ENCODE peak calls at places on chromosome 17, in seven cellular contexts. K is Panc1, U is ascending aorta, M is tibial nerve, J is right atrium auricular region, I is GM23248, N is IMR-90. D is an unnamed sample. For H3K9me3, the result is how much of the 10 kb centered on the place peaks cover.

GRCh38 chr17:16877102-16877501 is 94.8 kb downstream of the TNFRSF13B start:
- DNase-seq in K (no peak), U (no peak), M (no peak), J (no peak), I (peak), N (no peak), D (no peak)

GRCh38 chr17:45147102-45147580 is 1.1 kb upstream of the HEXIM1 start:
- DNase-seq in K (no peak), U (peak), M (peak), J (no peak), I (peak), N (peak), D (no peak)

GRCh38 chr17:72724375-72724774 is 368.1 kb downstream of the SLC39A11 start:
- DNase-seq in K (no peak), U (no peak), M (no peak), J (no peak), I (peak), N (peak), D (no peak)

GRCh38 chr17:64535357-64535756 is 28.6 kb downstream of the CEP95 start:
- DNase-seq in K (no peak), U (no peak), M (no peak), J (no peak), I (no peak), N (no peak), D (no peak)

GRCh38 chr17:57900991-57901743 is 51.3 kb upstream of the MRPS23 start:
- DNase-seq in K (no peak), U (no peak), M (no peak), J (no peak), I (no peak), N (no peak), D (no peak)

GRCh38 chr17:50618300-50618699 is 16.4 kb upstream of the ABCC3 start:
- DNase-seq in K (no peak), U (no peak), M (no peak), J (no peak), I (peak), N (peak), D (no peak)

GRCh38 chr17:30389755-30390300 is 11.1 kb downstream of the CPD start:
- DNase-seq in K (no peak), U (no peak), M (no peak), J (no peak), I (peak), N (no peak), D (no peak)

GRCh38 chr17:57892820-57893595 is 43.2 kb upstream of the MRPS23 start:
- DNase-seq in K (no peak), U (peak), M (peak), J (peak), I (peak), N (peak), D (no peak)

GRCh38 chr17:73645050-73645871 is 1.0 kb upstream of the SDK2 start:
- DNase-seq in K (no peak), U (no peak), M (no peak), J (no peak), I (peak), N (no peak), D (no peak)

GRCh38 chr17:73953206-73954033 is 250.1 kb upstream of the RPL38 start:
- DNase-seq in K (no peak), U (no peak), M (no peak), J (no peak), I (no peak), N (no peak), D (no peak)

GRCh38 chr17:52660692-52661091 is 502.2 kb upstream of the CA10 start:
- DNase-seq in K (no peak), U (no peak), M (no peak), J (no peak), I (no peak), N (no peak), D (no peak)

DNA sequence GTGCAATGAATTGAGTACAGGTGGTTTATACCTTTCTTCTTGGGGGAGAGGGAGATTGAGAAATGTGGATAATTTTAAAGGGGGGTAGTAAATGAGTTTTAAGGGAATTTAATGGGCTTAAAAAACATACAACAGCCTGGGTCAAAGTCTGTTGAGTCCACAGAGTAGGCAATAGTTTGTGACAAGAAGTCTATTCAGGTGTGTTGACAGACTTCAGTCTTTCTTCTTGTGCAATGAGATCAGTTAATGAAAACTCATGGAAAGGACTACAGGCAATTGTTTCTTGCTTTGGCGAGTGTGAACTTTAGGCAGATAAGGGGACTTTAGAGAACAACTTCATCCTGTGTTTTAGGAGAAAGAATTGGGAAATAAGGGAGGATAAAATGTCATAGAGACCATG is 507.8 kb upstream of the CA10 start:
- DNase-seq in K (no peak), U (no peak), M (no peak), J (no peak), I (no peak), N (no peak), D (no peak)
- H3K9me3 ChIP-seq in K (under half), U (under half), M (under half), J (under half), I (under half), N (under half), D (under half)

GRCh38 chr17:77973953-77974352 is 15.4 kb downstream of the TNRC6C start:
- DNase-seq in K (no peak), U (no peak), M (no peak), J (no peak), I (no peak), N (no peak), D (no peak)
- H3K9me3 ChIP-seq in K (under half), U (under half), M (under half), J (under half), I (under half), N (under half), D (under half)

DNA sequence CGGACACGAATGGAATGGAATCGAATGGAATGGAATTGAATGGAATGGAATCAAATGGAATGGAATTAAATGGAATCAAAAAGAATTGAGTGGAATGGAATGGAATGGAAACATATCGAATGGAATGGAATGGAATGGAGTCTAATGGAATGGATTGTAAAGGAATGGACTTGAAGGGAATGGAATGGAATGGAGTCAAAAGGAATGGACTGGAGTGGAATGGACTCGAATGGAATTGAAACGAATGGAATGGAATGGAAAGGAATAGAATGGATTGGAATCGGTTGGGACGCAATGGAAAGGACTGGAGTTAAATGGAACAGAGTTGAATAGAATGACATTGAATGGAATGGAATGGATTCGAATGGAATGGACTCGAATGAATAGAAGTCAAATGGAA is 486.9 kb upstream of the WSB1 start:
- DNase-seq in K (no peak), U (no peak), M (no peak), J (no peak), I (no peak), N (no peak), D (no peak)
- H3K9me3 ChIP-seq in K (under half), U (under half), M (half or more), J (half or more), I (under half), N (under half), D (under half)

GRCh38 chr17:4028436-4028835 is 64.2 kb upstream of the ATP2A3 start:
- DNase-seq in K (no peak), U (no peak), M (no peak), J (no peak), I (no peak), N (no peak), D (no peak)
- H3K9me3 ChIP-seq in K (under half), U (under half), M (half or more), J (under half), I (under half), N (under half), D (under half)

DNA sequence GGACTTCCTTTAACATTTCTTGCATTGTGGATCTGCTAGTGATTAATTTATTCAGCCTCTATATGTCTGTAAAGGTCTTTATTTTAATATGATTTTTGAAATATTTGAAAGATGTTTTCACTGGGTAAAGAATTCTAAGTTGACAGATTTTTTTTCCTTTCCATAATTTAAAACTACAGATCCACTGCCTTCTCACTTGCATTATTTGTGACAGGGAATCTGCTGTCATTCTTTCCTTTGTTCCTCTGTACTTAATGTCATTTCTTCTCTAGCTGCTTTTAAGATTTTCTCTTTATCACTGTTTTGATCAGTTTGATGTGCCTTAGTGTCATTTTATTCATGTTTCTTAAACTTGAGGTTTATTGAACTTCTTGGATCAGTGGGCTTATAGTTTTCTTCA is 159.9 kb downstream of the CYB561 start:
- DNase-seq in K (no peak), U (no peak), M (no peak), J (no peak), I (no peak), N (no peak), D (no peak)
- H3K9me3 ChIP-seq in K (under half), U (under half), M (under half), J (under half), I (under half), N (under half), D (under half)

GRCh38 chr17:42404326-42405055 is 16.2 kb upstream of the STAT3 start:
- DNase-seq in K (no peak), U (no peak), M (no peak), J (no peak), I (no peak), N (no peak), D (no peak)

GRCh38 chr17:42399948-42400843 is 12.0 kb upstream of the STAT3 start:
- DNase-seq in K (no peak), U (no peak), M (no peak), J (no peak), I (no peak), N (no peak), D (no peak)

GRCh38 chr17:42405076-42405475 is 16.8 kb upstream of the STAT3 start:
- DNase-seq in K (no peak), U (no peak), M (no peak), J (no peak), I (no peak), N (no peak), D (no peak)

GRCh38 chr17:42403150-42403549 is 14.9 kb upstream of the STAT3 start:
- DNase-seq in K (no peak), U (no peak), M (no peak), J (no peak), I (no peak), N (no peak), D (no peak)

DNA sequence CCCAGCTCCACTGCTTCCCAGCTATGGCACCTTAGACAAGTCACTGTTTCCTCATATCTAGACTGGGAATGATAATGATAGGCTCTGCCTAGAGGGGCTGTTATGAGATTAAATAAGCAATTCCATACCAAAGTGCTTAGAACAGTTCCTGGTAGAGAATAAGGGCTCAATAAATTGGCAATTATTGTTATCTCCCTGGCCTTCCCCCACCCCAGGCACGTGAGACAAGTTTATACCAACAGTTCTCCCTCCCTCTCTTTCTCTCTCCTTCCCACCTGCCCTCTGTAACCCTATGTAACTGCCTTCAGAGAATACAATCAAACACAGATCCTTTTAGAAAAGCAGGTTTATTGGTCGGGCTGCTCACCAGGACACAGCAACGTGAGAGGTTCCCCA is 13.9 kb upstream of the STAT3 start:
- DNase-seq in K (no peak), U (no peak), M (no peak), J (no peak), I (no peak), N (peak), D (no peak)
- H3K9me3 ChIP-seq in K (under half), U (under half), M (under half), J (under half), I (under half), N (under half), D (under half)

DNA sequence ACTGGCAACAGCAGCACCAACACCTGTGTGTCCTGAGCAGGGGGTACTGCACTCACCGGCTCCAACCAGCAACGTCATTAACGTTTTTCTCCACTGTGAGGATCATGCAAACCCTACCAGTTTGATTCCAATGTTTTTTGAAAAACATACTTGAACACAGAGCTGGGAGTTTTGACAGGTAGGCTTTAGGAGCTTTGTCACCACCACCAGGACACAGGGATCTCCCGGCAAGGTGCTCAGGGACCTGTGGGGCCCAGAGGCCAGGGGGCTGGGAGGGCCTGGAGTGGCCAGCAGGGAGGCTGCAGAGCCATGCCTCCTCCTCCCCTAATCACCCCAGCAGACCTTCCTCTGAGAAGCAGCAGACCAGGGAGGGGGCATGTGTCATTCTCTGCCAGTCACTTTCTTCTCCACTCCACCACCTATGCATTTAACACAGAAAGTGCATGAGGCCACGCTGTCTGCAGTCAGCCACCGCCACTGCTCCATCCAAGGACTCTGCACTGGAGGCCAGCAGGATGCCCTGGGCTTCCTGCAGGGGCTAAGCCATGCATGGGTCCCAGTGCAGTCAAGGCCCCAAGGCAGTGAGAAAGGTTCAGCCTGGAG is 768.2 kb downstream of the KCNJ18 start:
- DNase-seq in K (no peak), U (no peak), M (no peak), J (no peak), I (no peak), N (no peak), D (no peak)
- H3K9me3 ChIP-seq in K (under half), U (under half), M (under half), J (under half), I (under half), N (under half), D (under half)

GRCh38 chr17:77707546-77707945 is 251.0 kb upstream of the TNRC6C start:
- DNase-seq in K (no peak), U (peak), M (no peak), J (no peak), I (no peak), N (no peak), D (no peak)
- H3K9me3 ChIP-seq in K (under half), U (under half), M (under half), J (under half), I (under half), N (under half), D (under half)

DNA sequence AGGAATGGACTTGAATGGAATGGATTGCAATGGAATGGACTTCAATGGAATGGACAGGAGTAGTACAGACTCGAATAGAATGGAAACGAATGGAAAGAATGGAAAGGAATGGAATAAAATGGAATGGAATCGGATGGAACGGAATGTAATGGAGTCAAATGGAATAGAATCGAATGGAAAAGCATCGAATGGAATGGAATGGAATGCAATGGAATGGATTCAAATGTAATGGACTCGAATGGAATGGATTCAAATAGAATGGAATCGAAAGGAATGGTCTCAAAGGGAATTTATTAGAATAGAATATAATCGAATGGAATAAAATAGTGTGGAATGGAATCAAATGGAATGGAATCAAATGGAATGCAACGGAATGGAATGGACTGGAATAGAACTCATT is 484.9 kb upstream of the WSB1 start:
- DNase-seq in K (no peak), U (no peak), M (no peak), J (no peak), I (no peak), N (peak), D (no peak)
- H3K9me3 ChIP-seq in K (under half), U (under half), M (half or more), J (half or more), I (under half), N (under half), D (under half)

DNA sequence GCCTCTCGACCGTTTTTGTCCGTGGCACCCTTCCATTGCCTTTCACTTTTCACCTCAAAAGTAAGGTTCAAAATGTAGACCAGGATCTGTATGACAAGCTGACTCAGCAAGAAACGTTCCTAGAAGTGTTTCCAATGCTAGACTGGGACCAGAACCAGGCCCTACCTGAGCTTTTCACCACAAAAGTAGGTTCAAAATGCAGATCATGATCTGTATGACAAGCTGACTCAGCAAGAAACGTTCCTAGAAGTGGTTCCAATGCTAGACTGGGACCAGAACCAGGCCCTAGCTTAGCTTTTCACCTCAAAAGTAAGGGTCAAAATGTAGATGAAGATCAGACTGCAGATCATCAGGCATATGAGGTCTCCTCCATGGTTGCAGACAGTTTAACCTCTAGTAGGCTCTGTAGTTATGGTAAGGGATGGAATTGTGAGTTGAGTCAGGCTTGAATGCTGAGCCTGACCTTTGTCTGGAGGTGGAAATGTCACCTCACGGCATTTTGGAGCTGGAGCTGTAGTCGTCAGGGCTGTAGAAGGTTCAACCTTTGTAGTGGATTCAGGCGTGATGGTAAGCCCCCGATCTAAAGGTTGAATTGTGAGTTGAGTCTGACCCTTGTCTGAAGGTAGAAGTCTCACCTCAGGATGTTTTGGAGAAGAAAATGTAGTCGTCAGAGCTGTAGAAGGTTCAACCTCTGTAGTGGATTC is 50.2 kb upstream of the TMEM97 start:
- DNase-seq in K (no peak), U (peak), M (no peak), J (no peak), I (no peak), N (no peak), D (no peak)
- H3K9me3 ChIP-seq in K (under half), U (under half), M (under half), J (under half), I (under half), N (under half), D (under half)

D was measured in T-helper 17 cell.